ENCODE peak calls at places on chromosomes 1 and 21, in five cellular contexts. N is fibroblast of the aortic adventitia, W is progenitor cell of endocrine pancreas, H is HS-27A, C is mucosa of gallbladder. B is an unnamed sample.
A peak's percentile ranks its signal among the peaks of the same experiment; 100 is the strongest.

GRCh38 chr1:228236744-228237143 is 28.9 kb downstream of the OBSCN start:
- DNase-seq in W (no peak), H (no peak), C (no peak), N (peak; percentile 61), B (no peak)

GRCh38 chr1:84298688-84299535 is 2.6 kb upstream of the SAMD13 start:
- DNase-seq in C (peak; percentile 14), H (peak; percentile 15), W (peak; percentile 30), N (peak; percentile 10), B (peak; percentile 54)

GRCh38 chr1:212630159-212630900 is 21.8 kb downstream of the ATF3 start:
- DNase-seq in C (peak; percentile 66), W (peak; percentile 42), N (peak; percentile 46), H (no peak), B (peak; percentile 72)

GRCh38 chr21:36635991-36636390 is 62.9 kb upstream of the SIM2 start:
- DNase-seq in C (no peak), W (no peak), H (no peak), N (no peak), B (no peak)

GRCh38 chr1:40890771-40891170 is 28.6 kb upstream of the CITED4 start:
- DNase-seq in W (no peak), H (no peak), N (no peak), C (no peak), B (no peak)

GRCh38 chr1:34761176-34761761 is 1.7 kb downstream of the GJB4 start:
- DNase-seq in N (no peak), H (no peak), W (no peak), C (no peak), B (no peak)

GRCh38 chr1:39183503-39184353 is 20.8 kb upstream of the MACF1 start:
- DNase-seq in N (peak; percentile 47), H (peak; percentile 88), C (peak; percentile 80), W (no peak), B (no peak)

GRCh38 chr21:45888361-45889009 is 93.1 kb upstream of the COL6A1 start:
- DNase-seq in N (no peak), W (no peak), H (no peak), C (no peak), B (no peak)

GRCh38 chr1:116164056-116164889 is 53.1 kb downstream of the MAB21L3 start:
- DNase-seq in N (no peak), C (no peak), H (no peak), W (no peak), B (no peak)

GRCh38 chr21:14070049-14070893 is 140.5 kb downstream of the LIPI start:
- DNase-seq in N (no peak), C (no peak), H (no peak), W (no peak), B (no peak)

GRCh38 chr1:212432163-212432705 is 486 bp upstream of the NENF start:
- DNase-seq in N (peak; percentile 16), W (no peak), C (no peak), H (no peak), B (no peak)

GRCh38 chr1:184036517-184036949 is 995 bp downstream of the COLGALT2 start:
- DNase-seq in N (no peak), W (peak; percentile 20), C (no peak), H (no peak), B (peak; percentile 58)

GRCh38 chr1:228267962-228268890 is 60.4 kb downstream of the OBSCN start:
- DNase-seq in H (no peak), N (no peak), W (no peak), C (no peak), B (no peak)